ENCODE peak calls at places on chromosomes 4 and X, in six cellular contexts. N is NCI-H2107; J is K562; D is GM12864; S is stimulated activated CD4-positive, alpha-beta T cell treated with anti-CD3 and anti-CD28 coated beads, Interleukin-4, amount 100 ng/mL, for 1 hour; E is T-helper 2 cell. G is an unnamed sample.

GRCh38 chr4:86961103-86961502 is 26.3 kb downstream of the AFF1 start:
- DNase-seq in N (no peak), J (no peak), D (no peak), S (no peak), E (no peak), G (no peak)

GRCh38 chrX:47540754-47541538 is 20.1 kb upstream of the ARAF start:
- DNase-seq in N (peak), J (peak), D (no peak), S (no peak), E (no peak), G (peak)

GRCh38 chrX:574830-575229 is 55.8 kb upstream of the SHOX start:
- DNase-seq in N (no peak), J (no peak), D (no peak), S (no peak), E (no peak), G (no peak)

GRCh38 chr4:111689731-111690130 is 455.5 kb upstream of the FAM241A start:
- DNase-seq in N (no peak), J (no peak), D (no peak), S (no peak), E (no peak), G (no peak)

GRCh38 chr4:77619408-77619807 is 13.8 kb downstream of the CXCL13 start:
- DNase-seq in N (no peak), J (no peak), D (no peak), S (no peak), E (no peak), G (no peak)

GRCh38 chr4:142307857-142308256 is 538.2 kb downstream of the INPP4B start:
- DNase-seq in N (no peak), J (no peak), D (no peak), S (no peak), E (no peak), G (no peak)

GRCh38 chr4:88706574-88706973 is 8.9 kb upstream of the NAP1L5 start:
- DNase-seq in N (peak), J (no peak), D (no peak), S (no peak), E (no peak), G (no peak)

GRCh38 chr4:67292649-67293048 is 252.7 kb downstream of the CENPC start:
- DNase-seq in N (no peak), J (no peak), D (no peak), S (no peak), E (no peak), G (no peak)

GRCh38 chrX:71989768-71990167 is 79.1 kb downstream of the NHSL2 start:
- DNase-seq in N (no peak), J (no peak), D (no peak), S (no peak), E (no peak), G (no peak)

GRCh38 chr4:11842620-11843263 is 414.0 kb upstream of the HS3ST1 start:
- DNase-seq in N (no peak), J (no peak), D (no peak), S (no peak), E (no peak), G (no peak)

GRCh38 chrX:153959649-153960048 is 12.0 kb downstream of the HCFC1 start:
- DNase-seq in N (no peak), J (no peak), D (no peak), S (no peak), E (no peak), G (no peak)

GRCh38 chr4:10535900-10536299 is 78.7 kb upstream of the ZNF518B start:
- DNase-seq in N (no peak), J (no peak), D (no peak), S (no peak), E (no peak), G (no peak)

GRCh38 chr4:26105372-26105771 is 191.4 kb downstream of the SMIM20 start:
- DNase-seq in N (no peak), J (no peak), D (no peak), S (no peak), E (no peak), G (no peak)

GRCh38 chrX:51487960-51488267 is 8.5 kb downstream of the NUDT11 start:
- DNase-seq in N (no peak), J (no peak), D (no peak), S (no peak), E (no peak), G (no peak)

GRCh38 chr4:25810016-25810415 is 52.8 kb downstream of the SEL1L3 start:
- DNase-seq in N (no peak), J (no peak), D (no peak), S (no peak), E (no peak), G (no peak)

GRCh38 chrX:29890004-29890403 is 325.4 kb upstream of the MAGEB2 start:
- DNase-seq in N (no peak), J (no peak), D (no peak), S (no peak), E (no peak), G (no peak)

GRCh38 chrX:138411048-138411447 is 300.5 kb downstream of the FGF13 start:
- DNase-seq in N (no peak), J (no peak), D (no peak), S (no peak), E (no peak), G (no peak)

GRCh38 chr4:108113229-108113628 is 55.5 kb downstream of the LEF1 start:
- DNase-seq in N (no peak), J (no peak), D (no peak), S (peak), E (peak), G (no peak)

GRCh38 chr4:43716721-43717395 is 731.8 kb downstream of the KCTD8 start:
- DNase-seq in N (no peak), J (no peak), D (no peak), S (no peak), E (no peak), G (no peak)

GRCh38 chr4:102675142-102675541 is 85.6 kb downstream of the MANBA start:
- DNase-seq in N (no peak), J (no peak), D (no peak), S (no peak), E (no peak), G (no peak)

GRCh38 chr4:188941524-188942109 is 802.4 kb downstream of the TRIML1 start:
- DNase-seq in N (no peak), J (no peak), D (no peak), S (no peak), E (no peak), G (peak)

GRCh38 chrX:397575-397974 is 10.9 kb upstream of the PPP2R3B start:
- DNase-seq in N (no peak), J (no peak), D (no peak), S (no peak), E (no peak), G (no peak)

GRCh38 chr4:25320374-25321172 is 8.0 kb downstream of the ZCCHC4 start:
- DNase-seq in N (no peak), J (no peak), D (no peak), S (no peak), E (no peak), G (no peak)

GRCh38 chrX:17022205-17022604 is 75.7 kb downstream of the REPS2 start:
- DNase-seq in N (peak), J (no peak), D (no peak), S (no peak), E (no peak), G (no peak)